ENCODE peak calls at places on chromosome 13, in four cellular contexts. D is astrocyte of the cerebellum, J is fibroblast of pulmonary artery, F is mucosa of descending colon. Q is an unnamed sample.

GRCh38 chr13:34162545-34162936 is 344.6 kb downstream of the RFC3 start:
- DNase-seq in D (peak; percentile 70), F (no peak), J (no peak), Q (no peak)

GRCh38 chr13:49060698-49061387 is 85.1 kb downstream of the FNDC3A start:
- DNase-seq in F (no peak), D (no peak), J (peak; percentile 63), Q (no peak)

GRCh38 chr13:104006625-104007061 is 940.4 kb upstream of the SLC10A2 start:
- DNase-seq in D (peak; percentile 49), J (peak; percentile 45), F (no peak), Q (no peak)

GRCh38 chr13:108000998-108001397 is 214.3 kb downstream of the LIG4 start:
- DNase-seq in D (no peak), F (no peak), J (no peak), Q (no peak)

GRCh38 chr13:27270594-27271520 is at the start of gene RASL11A:
- DNase-seq in F (peak; percentile 85), D (peak; percentile 69), J (peak; percentile 88), Q (peak; percentile 92)

GRCh38 chr13:46403851-46404731 is 17.0 kb upstream of the RUBCNL start:
- DNase-seq in D (no peak), F (no peak), J (no peak), Q (no peak)

GRCh38 chr13:26051231-26052135 is at the start of gene SHISA2:
- DNase-seq in F (peak; percentile 23), J (peak; percentile 57), D (peak; percentile 38), Q (no peak)

GRCh38 chr13:88754141-88754540 is 1083.0 kb downstream of the SLITRK5 start:
- DNase-seq in F (no peak), D (no peak), J (no peak), Q (no peak)

GRCh38 chr13:31204592-31204991 is 4.8 kb downstream of the B3GLCT start:
- DNase-seq in J (peak; percentile 64), D (no peak), F (no peak), Q (no peak)

GRCh38 chr13:75365724-75366173 is 116.2 kb downstream of the TBC1D4 start:
- DNase-seq in J (peak; percentile 74), F (no peak), D (no peak), Q (no peak)

GRCh38 chr13:43935878-43936277 is 56.2 kb downstream of the LACC1 start:
- DNase-seq in D (no peak), F (no peak), J (peak; percentile 4), Q (no peak)

GRCh38 chr13:27271572-27272096 is 1.0 kb downstream of the RASL11A start:
- DNase-seq in F (no peak), D (no peak), J (no peak), Q (no peak)

GRCh38 chr13:29640665-29641064 is 45.2 kb upstream of the SLC7A1 start:
- DNase-seq in F (peak; percentile 3), J (no peak), D (no peak), Q (no peak)

GRCh38 chr13:112891477-112892401 is 77.3 kb upstream of the MCF2L start:
- DNase-seq in D (no peak), J (no peak), F (no peak), Q (no peak)

GRCh38 chr13:29594710-29595379 is 643 bp downstream of the SLC7A1 start:
- DNase-seq in D (no peak), F (peak; percentile 60), J (peak; percentile 66), Q (peak; percentile 73)

GRCh38 chr13:24220086-24220703 is 59.7 kb downstream of the SPATA13 start:
- DNase-seq in J (peak; percentile 92), D (peak; percentile 76), F (peak; percentile 89), Q (peak; percentile 40)

GRCh38 chr13:59494560-59494970 is 669.2 kb downstream of the DIAPH3 start:
- DNase-seq in F (no peak), J (peak; percentile 68), D (peak; percentile 88), Q (no peak)

GRCh38 chr13:27000686-27001085 is 170.9 kb downstream of the USP12 start:
- DNase-seq in D (no peak), J (no peak), F (no peak), Q (no peak)

GRCh38 chr13:113862766-113863510 is 938 bp downstream of the GAS6 start:
- DNase-seq in D (no peak), J (peak; percentile 25), F (peak; percentile 59), Q (no peak)

GRCh38 chr13:95235199-95235726 is 66.0 kb downstream of the ABCC4 start:
- DNase-seq in D (no peak), F (no peak), J (no peak), Q (no peak)

DNA sequence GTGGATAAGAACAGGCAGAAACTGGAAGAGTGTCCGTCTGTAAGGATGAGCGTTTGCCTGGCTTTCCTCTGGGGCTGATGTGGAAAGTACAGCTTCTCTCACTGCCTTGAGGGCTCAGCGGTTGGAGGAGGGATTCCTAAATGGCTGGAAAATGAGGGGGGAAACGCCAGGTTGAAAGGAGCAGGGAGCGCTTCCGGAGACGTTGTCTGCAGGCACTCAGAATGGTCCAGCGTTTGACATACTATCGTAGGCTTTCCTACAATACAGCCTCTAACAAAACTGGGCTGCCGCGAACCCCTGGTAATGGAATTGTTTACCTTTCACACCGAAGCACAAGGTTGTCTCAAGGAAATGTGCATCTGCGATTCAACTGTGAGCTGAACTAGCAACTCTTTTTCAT is 39.9 kb downstream of the MRPL57 start:
- DNase-seq in D (no peak), J (no peak), F (no peak), Q (no peak)
- H3K4me3 ChIP-seq in D (no peak overlapping the region), J (no peak overlapping the region), F (no peak overlapping the region), Q (no peak overlapping the region)

DNA sequence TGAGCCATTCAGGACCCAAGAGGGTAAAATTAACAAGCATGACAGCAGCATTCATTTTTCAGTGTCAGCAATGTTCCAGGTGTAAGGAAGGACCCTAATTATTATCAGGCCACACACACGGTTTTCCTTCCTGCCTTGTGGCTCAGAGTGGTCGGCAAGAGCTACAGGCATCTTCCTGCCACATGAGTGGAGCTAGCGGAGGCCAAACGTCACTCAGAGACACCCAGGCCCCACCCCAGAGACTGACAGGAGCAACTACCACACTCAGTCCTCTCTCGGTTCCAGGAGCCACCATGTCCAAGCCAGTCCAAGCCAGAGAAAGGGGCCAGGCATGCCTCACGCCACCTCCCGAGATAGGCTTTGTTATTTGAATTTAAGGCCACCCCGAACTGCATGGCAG is 394.9 kb downstream of the FOXO1 start:
- DNase-seq in F (peak; percentile 6), D (no peak), J (no peak), Q (no peak)
- H3K4me3 ChIP-seq in F (no peak overlapping the region), D (no peak overlapping the region), J (no peak overlapping the region), Q (no peak overlapping the region)

DNA sequence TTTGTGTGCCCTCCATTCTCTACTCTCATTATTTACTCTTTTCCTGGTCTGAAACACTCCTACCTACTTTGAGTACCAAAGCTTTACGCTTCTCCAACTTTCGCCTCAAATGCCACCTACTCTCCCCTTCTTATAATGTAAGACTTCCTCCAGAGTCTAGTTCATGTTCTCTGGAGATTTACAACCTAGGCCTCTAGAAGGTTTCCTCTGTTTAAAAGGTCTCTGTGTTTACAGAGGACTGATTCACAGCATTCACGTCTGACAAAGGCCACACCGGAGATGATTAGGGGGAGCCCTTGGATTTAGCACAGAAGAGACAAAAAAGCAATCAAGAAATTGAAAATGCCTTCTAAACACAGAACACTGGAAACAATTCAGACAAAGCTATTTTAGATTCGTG is 302.0 kb downstream of the KLF12 start:
- DNase-seq in J (no peak), D (no peak), F (no peak), Q (no peak)
- H3K4me3 ChIP-seq in J (no peak overlapping the region), D (no peak overlapping the region), F (no peak overlapping the region), Q (no peak overlapping the region)

GRCh38 chr13:36847541-36848045 is 28.6 kb downstream of the RFXAP start:
- DNase-seq in D (no peak), F (no peak), J (no peak), Q (no peak)
- H3K4me3 ChIP-seq in D (no peak overlapping the region), F (no peak overlapping the region), J (no peak overlapping the region), Q (no peak overlapping the region)

GRCh38 chr13:20312292-20312691 is 80.2 kb upstream of the GJB6 start:
- DNase-seq in F (no peak), D (no peak), J (no peak), Q (no peak)

GRCh38 chr13:20311022-20311421 is 78.9 kb upstream of the GJB6 start:
- DNase-seq in J (no peak), D (no peak), F (no peak), Q (no peak)

DNA sequence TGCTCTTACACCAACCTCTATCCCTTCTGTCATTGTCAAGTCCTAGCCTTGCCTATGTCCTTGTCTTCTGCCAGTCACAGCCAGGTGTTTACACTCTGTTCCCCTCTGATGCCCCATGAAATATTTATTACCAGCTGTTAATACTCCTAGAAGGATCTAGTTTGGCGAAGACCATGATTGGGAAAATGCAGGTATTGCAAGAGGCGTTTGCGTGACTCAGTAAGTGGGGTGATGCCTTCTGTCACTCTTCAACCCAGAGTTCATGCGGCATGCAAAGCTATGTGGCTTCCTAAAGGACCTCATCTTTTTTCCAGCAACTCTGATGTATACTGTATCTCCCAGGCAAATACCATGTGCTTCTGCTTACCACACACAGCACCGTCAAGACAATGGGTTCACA is 81.8 kb upstream of the GJB6 start:
- DNase-seq in J (no peak), D (no peak), F (no peak), Q (no peak)
- H3K4me3 ChIP-seq in J (no peak overlapping the region), D (no peak overlapping the region), F (no peak overlapping the region), Q (no peak overlapping the region)